ENCODE peak calls at places on chromosomes 3 and 15, in ten cellular contexts. C is GM23338; H is esophagus squamous epithelium; K is astrocyte; N is A673; A is CD4-positive, alpha-beta T cell; Z is NT2/D1; M is hepatocyte; P is HCT116; U is AG04450. S is an unnamed sample.
A peak's percentile ranks its signal among the peaks of the same experiment; 100 is the strongest.

GRCh38 chr3:143167956-143168355 is 48.4 kb downstream of the CHST2 start:
- DNase-seq in Z (no peak), C (no peak), K (peak; percentile 39), U (no peak), M (no peak), A (no peak), N (no peak), P (no peak), H (no peak), S (no peak)

GRCh38 chr3:52246264-52246620 is 683 bp downstream of the PPM1M start:
- DNase-seq in A (no peak), H (no peak), U (no peak), Z (no peak), C (no peak), P (no peak), M (no peak), N (no peak), K (no peak), S (no peak)

GRCh38 chr3:146972726-146973125 is 367.6 kb upstream of the PLSCR5 start:
- DNase-seq in N (no peak), A (no peak), K (peak; percentile 95), U (no peak), H (no peak), C (no peak), M (no peak), Z (no peak), P (no peak), S (peak; percentile 42)

GRCh38 chr3:154421067-154421466 is 8.9 kb downstream of the GPR149 start:
- DNase-seq in Z (no peak), N (peak; percentile 36), K (no peak), H (no peak), C (peak; percentile 68), P (no peak), M (peak; percentile 45), A (no peak), U (no peak), S (no peak)

GRCh38 chr3:16329792-16330061 is 64.7 kb downstream of the OXNAD1 start:
- DNase-seq in N (no peak), Z (no peak), U (no peak), M (no peak), A (no peak), H (no peak), C (peak; percentile 56), P (no peak), K (no peak), S (no peak)

GRCh38 chr3:171528102-171528501 is 67.9 kb upstream of the TNIK start:
- DNase-seq in A (no peak), H (no peak), P (no peak), C (no peak), Z (no peak), K (no peak), U (no peak), N (no peak), M (no peak), S (no peak)

GRCh38 chr3:189862385-189863023 is 231.3 kb downstream of the TP63 start:
- DNase-seq in M (no peak), C (no peak), A (no peak), N (peak; percentile 48), K (no peak), Z (no peak), H (no peak), U (no peak), P (no peak), S (no peak)

GRCh38 chr15:66923438-66923881 is 141.9 kb upstream of the SMAD3 start:
- DNase-seq in M (peak; percentile 54), P (peak; percentile 37), Z (peak; percentile 79), A (peak; percentile 17), N (peak; percentile 39), C (peak; percentile 88), H (no peak), K (no peak), U (no peak), S (peak; percentile 35)

GRCh38 chr3:4523710-4524422 is 30.7 kb downstream of the ITPR1 start:
- DNase-seq in P (no peak), A (no peak), U (no peak), C (no peak), Z (no peak), M (no peak), K (no peak), H (no peak), N (no peak), S (no peak)

DNA sequence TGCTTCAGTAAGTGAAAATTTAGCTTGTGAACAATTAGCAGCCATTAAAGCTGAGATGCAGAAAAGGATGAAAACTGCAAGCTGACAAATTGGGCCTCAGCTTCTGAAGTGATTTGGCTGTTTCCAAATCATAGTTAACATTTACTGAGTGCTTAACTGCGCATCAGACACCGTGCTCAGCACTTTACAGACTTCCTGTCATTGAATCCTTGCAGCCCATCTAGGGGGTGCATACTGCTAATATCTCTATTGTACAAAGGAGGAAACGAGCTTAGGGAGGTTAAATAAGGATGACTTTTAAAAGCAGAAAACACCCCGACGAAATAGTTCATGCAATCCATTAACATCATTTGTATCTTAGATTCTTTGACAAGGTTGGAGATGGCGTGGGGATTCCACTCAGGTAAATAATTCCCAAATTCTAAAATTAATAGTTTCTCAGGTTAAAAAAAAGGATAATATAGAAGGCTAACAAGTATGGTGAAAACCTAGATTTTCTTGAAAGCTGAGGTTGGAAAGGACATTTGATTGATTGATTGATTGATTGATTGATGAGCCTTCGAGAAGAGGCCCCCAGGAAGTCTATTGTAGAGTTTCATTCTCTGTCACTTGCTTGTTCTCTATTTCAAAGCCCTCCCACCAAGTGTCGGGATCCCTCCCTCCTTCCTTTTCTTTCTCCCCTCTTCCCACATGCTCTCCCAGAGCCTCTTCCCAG is 23.5 kb upstream of the EPHB3 start:
- DNase-seq in Z (no peak), N (no peak), P (no peak), U (no peak), C (no peak), K (no peak), A (no peak), M (no peak), H (no peak), S (no peak)
- H3K27me3 ChIP-seq in Z (no peaks in the 10 kb centered on the region), N (peaks cover 28% of the 10 kb centered on the region), P (no peaks in the 10 kb centered on the region), U (peaks cover 49% of the 10 kb centered on the region), C (no peaks in the 10 kb centered on the region), K (peaks cover 45% of the 10 kb centered on the region), A (peaks cover 13% of the 10 kb centered on the region), M (peaks cover 14% of the 10 kb centered on the region), H (peaks cover 76% of the 10 kb centered on the region), S (peaks cover 58% of the 10 kb centered on the region)

GRCh38 chr15:69666921-69667811 is 214.5 kb downstream of the RPLP1 start:
- DNase-seq in M (no peak), U (no peak), H (no peak), K (no peak), N (no peak), Z (no peak), A (no peak), P (no peak), C (no peak), S (no peak)
- H3K27me3 ChIP-seq in M (peaks cover 3% of the 10 kb centered on the region), U (peaks cover 54% of the 10 kb centered on the region), H (peaks cover 53% of the 10 kb centered on the region), K (peaks cover 15% of the 10 kb centered on the region), N (peaks cover 22% of the 10 kb centered on the region), Z (no peaks in the 10 kb centered on the region), A (no peaks in the 10 kb centered on the region), P (no peaks in the 10 kb centered on the region), C (no peaks in the 10 kb centered on the region), S (no peaks in the 10 kb centered on the region)

GRCh38 chr15:38696790-38697495 is 132.3 kb upstream of the RASGRP1 start:
- DNase-seq in P (no peak), Z (no peak), C (no peak), N (no peak), H (no peak), M (no peak), U (no peak), A (no peak), K (no peak), S (no peak)
- H3K27me3 ChIP-seq in P (no peaks in the 10 kb centered on the region), Z (no peaks in the 10 kb centered on the region), C (no peaks in the 10 kb centered on the region), N (peaks cover 6% of the 10 kb centered on the region), H (no peaks in the 10 kb centered on the region), M (no peaks in the 10 kb centered on the region), U (peaks cover 2% of the 10 kb centered on the region), A (no peaks in the 10 kb centered on the region), K (no peaks in the 10 kb centered on the region), S (no peaks in the 10 kb centered on the region)

DNA sequence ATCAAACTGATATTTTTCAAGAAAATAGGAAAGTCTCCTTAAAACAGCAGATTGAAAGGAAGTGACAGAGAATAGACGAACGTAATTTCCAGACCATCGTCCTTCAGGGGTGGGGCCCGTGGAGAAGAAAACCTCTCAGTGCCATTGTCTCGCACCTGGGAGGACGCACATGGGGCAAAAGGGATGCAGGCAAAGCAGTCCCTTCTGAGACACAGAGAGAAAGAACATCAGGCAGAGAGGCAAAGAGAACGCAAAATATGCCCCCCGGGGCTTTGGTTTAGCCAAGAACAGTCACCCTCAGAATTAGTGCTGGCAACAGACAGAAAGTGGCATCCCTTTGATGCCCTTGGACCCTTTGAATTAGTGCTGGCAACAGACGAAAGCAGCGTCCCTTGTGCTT is 37.0 kb downstream of the MUC20 start:
- DNase-seq in H (no peak), P (no peak), U (no peak), A (no peak), M (no peak), N (no peak), C (no peak), K (no peak), Z (no peak), S (no peak)
- H3K27me3 ChIP-seq in H (peaks cover 76% of the 10 kb centered on the region), P (no peaks in the 10 kb centered on the region), U (peaks cover 53% of the 10 kb centered on the region), A (peaks cover 10% of the 10 kb centered on the region), M (no peaks in the 10 kb centered on the region), N (peaks cover 52% of the 10 kb centered on the region), C (no peaks in the 10 kb centered on the region), K (peaks cover 30% of the 10 kb centered on the region), Z (no peaks in the 10 kb centered on the region), S (peaks cover 2% of the 10 kb centered on the region)

GRCh38 chr15:20272422-20273184 is 269.0 kb downstream of the GOLGA6L6 start:
- DNase-seq in A (no peak), P (no peak), C (no peak), N (no peak), Z (peak; percentile 73), H (no peak), U (no peak), M (no peak), K (no peak), S (no peak)
- H3K27me3 ChIP-seq in A (no peaks in the 10 kb centered on the region), P (no peaks in the 10 kb centered on the region), C (no peaks in the 10 kb centered on the region), N (no peaks in the 10 kb centered on the region), Z (peaks cover 17% of the 10 kb centered on the region), H (peaks cover 4% of the 10 kb centered on the region), U (no peaks in the 10 kb centered on the region), M (no peaks in the 10 kb centered on the region), K (no peaks in the 10 kb centered on the region), S (peaks cover 4% of the 10 kb centered on the region)

DNA sequence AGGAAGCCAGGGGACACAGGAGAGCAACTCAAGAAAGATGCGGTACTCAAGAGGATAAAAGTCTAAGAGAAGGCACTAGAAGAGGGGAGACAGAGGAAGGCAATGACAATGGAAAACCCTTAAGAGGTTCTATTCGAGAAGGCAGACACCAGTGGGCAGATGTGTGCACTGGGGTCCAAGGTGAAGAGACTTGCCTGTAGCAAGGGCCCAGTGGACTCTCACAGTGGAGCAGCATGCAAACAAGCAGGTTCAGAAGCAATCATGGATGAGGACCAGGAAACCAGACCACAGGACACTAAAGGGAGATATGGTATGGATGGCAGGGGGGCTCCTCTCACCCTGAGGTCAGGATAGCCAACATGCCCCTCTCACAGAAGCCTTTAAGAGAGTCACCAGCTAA is 2.7 kb downstream of the ADCY5 start:
- DNase-seq in N (no peak), M (no peak), C (no peak), Z (no peak), K (no peak), H (no peak), A (no peak), U (no peak), P (no peak), S (no peak)
- H3K27me3 ChIP-seq in N (peaks cover 66% of the 10 kb centered on the region), M (peaks cover 44% of the 10 kb centered on the region), C (peaks cover 45% of the 10 kb centered on the region), Z (peaks cover 25% of the 10 kb centered on the region), K (peaks cover 54% of the 10 kb centered on the region), H (peaks cover 63% of the 10 kb centered on the region), A (peaks cover 52% of the 10 kb centered on the region), U (peaks cover 66% of the 10 kb centered on the region), P (peaks cover 6% of the 10 kb centered on the region), S (peaks cover 66% of the 10 kb centered on the region)

S was measured in MG63.